ENCODE peak calls at places on chromosomes 2 and 18, in five cellular contexts. D is upper lobe of left lung; B is CD8-positive, alpha-beta T cell; A is endothelial cell of umbilical vein; K is fibroblast of lung. Z is an unnamed sample.

GRCh38 chr2:229410312-229410711 is 139.2 kb upstream of the PID1 start:
- DNase-seq in D (no peak), B (no peak), A (no peak), K (no peak), Z (no peak)

GRCh38 chr18:36023336-36023735 is 44.0 kb downstream of the RPRD1A start:
- DNase-seq in D (no peak), B (no peak), A (no peak), K (no peak), Z (no peak)

GRCh38 chr18:24560511-24560981 is 100.1 kb downstream of the HRH4 start:
- DNase-seq in D (no peak), B (no peak), A (no peak), K (no peak), Z (no peak)

GRCh38 chr2:105671156-105671555 is 73.6 kb upstream of the NCK2 start:
- DNase-seq in D (no peak), B (no peak), A (no peak), K (peak), Z (no peak)

GRCh38 chr2:110149330-110150220 is 34.0 kb upstream of the MALL start:
- DNase-seq in D (no peak), B (no peak), A (peak), K (peak), Z (no peak)

GRCh38 chr2:67570626-67571025 is 173.5 kb downstream of the ETAA1 start:
- DNase-seq in D (no peak), B (no peak), A (no peak), K (no peak), Z (no peak)

GRCh38 chr18:48735070-48735676 is 196.3 kb downstream of the CTIF start:
- DNase-seq in D (no peak), B (no peak), A (peak), K (no peak), Z (no peak)

GRCh38 chr18:67919316-67919715 is 402.8 kb upstream of the DSEL start:
- DNase-seq in D (no peak), B (no peak), A (no peak), K (no peak), Z (no peak)

GRCh38 chr18:8121942-8122480 is 487.2 kb upstream of the RAB12 start:
- DNase-seq in D (no peak), B (no peak), A (peak), K (no peak), Z (no peak)

GRCh38 chr2:117980783-117981676 is 32.8 kb downstream of the CCDC93 start:
- DNase-seq in D (no peak), B (no peak), A (peak), K (peak), Z (no peak)

GRCh38 chr2:209577376-209578357 is 153.8 kb downstream of the MAP2 start:
- DNase-seq in D (no peak), B (no peak), A (peak), K (peak), Z (no peak)

GRCh38 chr2:85731606-85732005 is 22.2 kb upstream of the ATOH8 start:
- DNase-seq in D (no peak), B (no peak), A (no peak), K (no peak), Z (no peak)

GRCh38 chr2:191866195-191866594 is 19.3 kb upstream of the CAVIN2 start:
- DNase-seq in D (no peak), B (no peak), A (no peak), K (no peak), Z (no peak)

GRCh38 chr2:201182650-201183372 is at the start of gene CASP10:
- DNase-seq in D (no peak), B (peak), A (peak), K (peak), Z (no peak)

GRCh38 chr2:100941646-100942240 is 60.3 kb upstream of the RPL31 start:
- DNase-seq in D (no peak), B (no peak), A (no peak), K (peak), Z (no peak)

GRCh38 chr2:215436705-215437570 is 1.1 kb upstream of the FN1 start:
- DNase-seq in D (no peak), B (no peak), A (peak), K (peak), Z (no peak)

GRCh38 chr2:209208211-209208610 is 215.6 kb upstream of the MAP2 start:
- DNase-seq in D (no peak), B (no peak), A (no peak), K (peak), Z (no peak)

GRCh38 chr2:172977330-172978052 is 98.2 kb upstream of the MAP3K20 start:
- DNase-seq in D (no peak), B (no peak), A (no peak), K (no peak), Z (no peak)

GRCh38 chr2:188668017-188668663 is 306.0 kb upstream of the COL3A1 start:
- DNase-seq in D (no peak), B (no peak), A (peak), K (peak), Z (no peak)

GRCh38 chr2:144514731-144515424 is 5.0 kb downstream of the ZEB2 start:
- DNase-seq in D (no peak), B (no peak), A (peak), K (peak), Z (no peak)

GRCh38 chr18:24492445-24492844 is 32.0 kb downstream of the HRH4 start:
- DNase-seq in D (peak), B (no peak), A (no peak), K (no peak), Z (no peak)

GRCh38 chr2:31347788-31348187 is 66.8 kb downstream of the XDH start:
- DNase-seq in D (no peak), B (no peak), A (no peak), K (peak), Z (no peak)

GRCh38 chr2:224802407-224802806 is 86.2 kb upstream of the CCDC195 start:
- DNase-seq in D (no peak), B (no peak), A (peak), K (no peak), Z (no peak)

DNA sequence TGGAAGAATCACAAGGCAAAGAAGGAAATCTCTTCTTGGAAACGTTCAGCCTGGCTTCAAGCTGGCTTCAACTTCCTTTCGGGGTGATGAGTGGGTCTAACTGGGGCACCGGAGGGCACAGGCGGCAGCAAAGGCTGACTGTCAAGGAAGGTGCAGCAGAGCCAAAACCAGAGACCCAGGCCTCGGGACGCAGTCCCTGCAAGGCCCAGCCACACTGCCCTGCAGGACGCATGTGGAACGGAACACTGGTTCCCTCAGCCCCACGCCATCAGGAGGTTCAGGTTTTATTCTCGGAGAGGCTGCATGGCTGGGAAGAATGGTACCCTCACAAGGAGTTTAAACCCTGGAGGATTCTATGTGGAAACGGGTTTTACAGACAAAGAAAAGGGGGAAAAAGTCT is 165.5 kb downstream of the HDAC4 start:
- DNase-seq in D (no peak), B (no peak), A (no peak), K (no peak), Z (no peak)
- H3K27ac ChIP-seq in D (no peak), B (no peak), A (no peak), K (no peak), Z (no peak)

DNA sequence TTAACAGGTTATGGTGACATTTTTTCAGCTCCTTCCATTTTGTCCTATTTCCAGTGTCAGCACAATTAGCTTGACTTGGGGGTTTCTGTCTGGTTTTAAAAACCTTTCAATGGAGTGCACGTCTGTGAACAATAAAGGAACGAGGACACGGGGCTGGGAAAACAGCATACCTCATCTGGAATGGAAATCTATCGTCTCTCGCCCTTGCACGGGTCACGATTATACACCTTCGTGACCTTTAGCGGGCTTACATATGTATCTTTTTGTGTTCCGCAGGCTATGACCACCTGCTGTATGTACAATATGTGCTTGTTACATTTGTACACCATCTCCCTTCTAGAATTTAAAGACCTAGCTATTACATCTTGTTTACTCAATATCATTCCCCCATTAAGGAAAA is 2.3 kb upstream of the ZNF532 start:
- DNase-seq in D (no peak), B (no peak), A (no peak), K (no peak), Z (no peak)
- H3K27ac ChIP-seq in D (peak), B (no peak), A (peak), K (peak), Z (peak)

DNA sequence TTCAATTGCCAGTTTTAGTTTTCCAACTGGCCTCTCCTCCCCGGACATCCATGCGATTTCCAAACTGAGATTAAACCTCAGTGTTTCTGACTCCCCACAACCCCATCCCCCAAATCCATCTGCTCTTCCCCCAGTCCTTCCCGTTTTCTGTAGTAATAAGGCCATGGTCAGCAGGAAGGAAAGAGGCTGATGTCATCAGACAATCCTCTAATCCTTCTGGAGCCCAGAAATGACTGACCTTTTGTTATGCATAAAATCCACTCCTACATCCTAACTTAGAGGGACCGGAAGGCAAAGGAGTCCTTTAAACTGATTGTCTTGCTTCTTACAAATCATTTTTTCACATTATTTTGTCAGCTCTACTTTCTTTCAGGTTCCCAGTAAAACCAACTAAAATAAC is 155.8 kb downstream of the INO80D start:
- DNase-seq in D (no peak), B (no peak), A (peak), K (peak), Z (no peak)
- H3K27ac ChIP-seq in D (no peak), B (no peak), A (peak), K (no peak), Z (no peak)

GRCh38 chr2:88601302-88601701 is 26.0 kb downstream of the EIF2AK3 start:
- DNase-seq in D (no peak), B (no peak), A (peak), K (peak), Z (no peak)

GRCh38 chr2:88602022-88602421 is 25.2 kb downstream of the EIF2AK3 start:
- DNase-seq in D (no peak), B (no peak), A (no peak), K (no peak), Z (no peak)

GRCh38 chr2:88606371-88607030 is 20.8 kb downstream of the EIF2AK3 start:
- DNase-seq in D (no peak), B (no peak), A (no peak), K (no peak), Z (no peak)

GRCh38 chr2:88600038-88600465 is 27.2 kb downstream of the EIF2AK3 start:
- DNase-seq in D (no peak), B (peak), A (peak), K (peak), Z (no peak)

DNA sequence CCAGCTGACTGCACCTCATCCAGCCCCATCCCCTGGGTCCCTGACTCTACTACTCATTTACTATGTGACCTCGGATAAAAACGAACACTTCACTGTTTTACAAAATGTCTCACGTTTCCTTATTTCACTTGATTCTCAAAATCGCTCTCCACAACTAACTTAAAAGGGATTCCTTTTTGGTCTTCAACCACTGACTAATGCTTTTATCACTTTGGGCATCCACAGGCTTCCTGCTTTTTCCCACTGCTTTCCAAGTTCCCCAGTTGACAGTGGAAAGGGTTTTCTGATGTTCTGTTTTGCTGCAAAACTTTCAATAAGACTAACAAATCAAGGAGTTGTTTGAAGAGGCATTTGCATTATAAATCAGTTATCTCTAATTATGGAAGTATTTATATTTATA is 24.1 kb downstream of the EIF2AK3 start:
- DNase-seq in D (no peak), B (no peak), A (peak), K (no peak), Z (no peak)
- H3K27ac ChIP-seq in D (no peak), B (no peak), A (peak), K (no peak), Z (no peak)

DNA sequence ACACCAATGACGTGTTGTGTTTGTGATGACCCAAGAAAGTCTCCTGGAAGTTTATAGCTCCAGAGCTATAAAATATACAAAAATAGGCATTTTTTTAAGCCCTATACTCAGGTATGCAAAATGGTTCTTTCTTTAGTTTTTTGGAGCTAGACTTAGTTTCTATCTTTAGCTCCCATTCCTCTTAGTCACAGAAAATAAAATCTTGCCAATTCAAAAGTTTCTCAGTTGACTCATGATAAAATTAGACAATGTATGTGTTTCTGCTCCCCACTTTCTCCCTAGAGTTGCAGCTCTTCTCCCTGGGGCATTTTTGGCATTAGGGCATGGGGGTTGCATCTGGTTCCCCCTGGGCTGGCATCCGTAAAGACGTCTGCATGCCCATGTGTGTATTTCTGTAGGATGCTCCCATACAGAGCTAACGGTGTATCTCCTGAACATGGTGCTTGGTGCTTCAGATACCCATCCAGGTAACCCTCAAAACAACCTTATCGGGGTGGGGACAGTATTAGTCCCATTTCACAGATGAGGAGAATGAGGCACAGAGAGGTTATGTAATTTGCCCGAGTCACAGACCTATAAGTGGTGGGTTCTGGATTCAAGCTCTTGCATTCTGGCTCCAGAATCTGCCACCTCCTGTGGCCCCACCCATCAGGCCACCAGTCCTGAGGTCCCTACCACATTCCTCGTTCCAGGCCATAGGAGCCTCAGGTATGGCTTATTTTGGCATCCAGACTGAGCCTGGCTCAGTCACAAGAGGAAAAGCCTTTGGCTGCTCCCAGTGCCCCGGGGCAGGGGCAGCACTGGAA is 43.1 kb upstream of the ASAP2 start:
- DNase-seq in D (no peak), B (no peak), A (no peak), K (peak), Z (no peak)
- H3K27ac ChIP-seq in D (no peak), B (no peak), A (no peak), K (no peak), Z (no peak)

GRCh38 chr2:169716938-169717690 is 16.5 kb upstream of the KLHL23 start:
- DNase-seq in D (peak), B (no peak), A (peak), K (no peak), Z (no peak)

GRCh38 chr2:169717691-169718063 is 16.0 kb upstream of the KLHL23 start:
- DNase-seq in D (no peak), B (no peak), A (no peak), K (no peak), Z (no peak)

GRCh38 chr2:169714699-169715098 is 18.9 kb upstream of the KLHL23 start:
- DNase-seq in D (no peak), B (no peak), A (no peak), K (no peak), Z (peak)

GRCh38 chr2:169715379-169716228 is 18.0 kb upstream of the KLHL23 start:
- DNase-seq in D (no peak), B (no peak), A (peak), K (no peak), Z (no peak)

GRCh38 chr2:169716229-169716886 is 17.3 kb upstream of the KLHL23 start:
- DNase-seq in D (no peak), B (no peak), A (peak), K (peak), Z (no peak)
- H3K27ac ChIP-seq in D (no peak), B (no peak), A (no peak), K (no peak), Z (no peak)